ENCODE peak calls at places on chromosome 12, in four cellular contexts. T is IMR-90, I is A549, K is K562. X is an unnamed sample.

GRCh38 chr12:13343380-13343779 is 146.9 kb downstream of the EMP1 start:
- DNase-seq in T (no peak), K (no peak), I (peak), X (no peak)

GRCh38 chr12:131900397-131900796 is 6.0 kb downstream of the ULK1 start:
- DNase-seq in I (peak), K (no peak), T (no peak), X (no peak)

GRCh38 chr12:131896811-131897270 is 2.4 kb downstream of the ULK1 start:
- DNase-seq in T (no peak), K (no peak), I (no peak), X (no peak)

GRCh38 chr12:25455696-25456095 is 97.4 kb downstream of the LMNTD1 start:
- DNase-seq in T (no peak), K (no peak), I (no peak), X (no peak)

GRCh38 chr12:19972325-19973288 is 395.7 kb upstream of the PDE3A start:
- DNase-seq in I (no peak), T (peak), K (no peak), X (peak)

GRCh38 chr12:27198036-27198435 is 46.0 kb upstream of the STK38L start:
- DNase-seq in K (no peak), T (peak), I (no peak), X (no peak)

GRCh38 chr12:68223067-68223747 is 2.4 kb downstream of the IL26 start:
- DNase-seq in I (peak), K (peak), T (peak), X (peak)

GRCh38 chr12:83389237-83389996 is 702.7 kb downstream of the TMTC2 start:
- DNase-seq in T (no peak), I (peak), K (peak), X (no peak)

GRCh38 chr12:94553130-94553519 is 93.5 kb upstream of the CEP83 start:
- DNase-seq in T (peak), K (no peak), I (peak), X (no peak)

GRCh38 chr12:113759135-113759534 is 207.0 kb downstream of the RBM19 start:
- DNase-seq in K (no peak), T (no peak), I (no peak), X (no peak)

GRCh38 chr12:19388131-19388549 is 51.2 kb upstream of the AEBP2 start:
- DNase-seq in K (no peak), T (peak), I (no peak), X (no peak)

GRCh38 chr12:54161481-54162437 is 27.0 kb downstream of the SMUG1 start:
- DNase-seq in T (no peak), K (peak), I (no peak), X (no peak)

GRCh38 chr12:97794335-97794734 is 331.7 kb downstream of the RMST start:
- DNase-seq in T (no peak), I (no peak), K (no peak), X (no peak)

GRCh38 chr12:102631274-102631673 is 150.9 kb upstream of the IGF1 start:
- DNase-seq in T (peak), K (no peak), I (peak), X (no peak)

GRCh38 chr12:71005166-71005565 is 84.6 kb upstream of the PTPRR start:
- DNase-seq in T (no peak), K (no peak), I (no peak), X (no peak)

GRCh38 chr12:88298014-88298682 is 156.0 kb downstream of the TMTC3 start:
- DNase-seq in I (no peak), T (no peak), K (no peak), X (no peak)

GRCh38 chr12:122238861-122239260 is 13.0 kb upstream of the DIABLO start:
- DNase-seq in K (no peak), T (no peak), I (no peak), X (no peak)

GRCh38 chr12:96044017-96044985 is 8.9 kb upstream of the LTA4H start:
- DNase-seq in T (peak), K (no peak), I (no peak), X (no peak)

GRCh38 chr12:50103767-50104321 is at the start of gene GPD1:
- DNase-seq in I (no peak), K (peak), T (peak), X (no peak)

GRCh38 chr12:115325858-115326257 is 641.9 kb upstream of the TBX3 start:
- DNase-seq in T (no peak), K (no peak), I (no peak), X (no peak)

GRCh38 chr12:53060064-53060720 is 10.3 kb downstream of the TNS2 start:
- DNase-seq in K (no peak), I (no peak), T (no peak), X (no peak)

GRCh38 chr12:112546996-112547395 is 128.2 kb downstream of the PTPN11 start:
- DNase-seq in K (no peak), I (no peak), T (no peak), X (no peak)

GRCh38 chr12:7146228-7146627 is 16.1 kb downstream of the CLSTN3 start:
- DNase-seq in K (no peak), T (no peak), I (no peak), X (no peak)
- TF ChIP-seq ELK1 in K (no peak), T (no peak), I (no peak), X (no peak)

DNA sequence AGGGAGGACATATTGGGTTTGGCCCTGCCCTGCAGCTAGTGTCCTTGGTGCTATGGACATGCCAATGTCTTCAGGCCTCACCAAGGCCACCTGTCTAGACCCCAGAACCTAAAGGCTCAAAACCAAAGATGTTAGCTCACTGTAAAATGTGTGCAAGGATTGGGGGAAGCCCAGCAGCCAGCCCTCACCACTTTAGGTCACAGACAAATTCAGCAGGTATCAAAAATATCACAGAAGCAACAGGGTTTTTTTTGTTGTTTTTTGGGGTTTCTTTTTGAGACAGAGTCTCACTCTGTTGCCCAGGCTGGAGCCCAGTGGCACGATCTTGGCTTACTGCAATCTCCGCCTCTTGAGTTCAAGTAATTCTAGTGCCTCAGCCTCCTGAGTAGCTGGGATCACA is 29.0 kb upstream of the NINJ2 start:
- DNase-seq in T (no peak), K (no peak), I (no peak), X (no peak)
- TF ChIP-seq ELK1 in T (no peak), K (no peak), I (no peak), X (no peak)

GRCh38 chr12:57216931-57217871 is 607 bp downstream of the NXPH4 start:
- DNase-seq in T (no peak), K (no peak), I (no peak), X (no peak)
- TF ChIP-seq ELK1 in T (no peak), K (no peak), I (no peak), X (no peak)

GRCh38 chr12:46160081-46160980 is 108.5 kb downstream of the SLC38A1 start:
- DNase-seq in T (peak), K (no peak), I (no peak), X (no peak)
- TF ChIP-seq ELK1 in T (no peak), K (no peak), I (no peak), X (no peak)

GRCh38 chr12:47361389-47362031 is 281.8 kb upstream of the AMIGO2 start:
- DNase-seq in T (no peak), K (peak), I (peak), X (no peak)
- TF ChIP-seq ELK1 in T (no peak), K (no peak), I (no peak), X (no peak)

X was measured in GM12878.